ENCODE peak calls at places on chromosomes 12 and 14, in nine cellular contexts. One of them, this sample, is unnamed.

GRCh38 chr14:30621354-30621953 is 665 bp upstream of the SCFD1 start:
- DNase-seq in BJ: no peak
- DNase-seq in cardiac fibroblast: peak; percentile 41
- DNase-seq in naive thymus-derived CD4-positive, alpha-beta T cell: no peak
- DNase-seq in CD8-positive, alpha-beta T cell: peak; percentile 22
- DNase-seq in aorta: no peak
- DNase-seq in trophoblast cell: peak; percentile 62
- DNase-seq in left ventricle myocardium inferior: no peak
- DNase-seq in cardiac muscle cell: peak; percentile 46
- DNase-seq in this sample: peak; percentile 35

GRCh38 chr12:724194-724855 is 28.1 kb upstream of the WNK1 start:
- DNase-seq in BJ: no peak
- DNase-seq in cardiac fibroblast: peak; percentile 23
- DNase-seq in naive thymus-derived CD4-positive, alpha-beta T cell: no peak
- DNase-seq in CD8-positive, alpha-beta T cell: no peak
- DNase-seq in aorta: no peak
- DNase-seq in trophoblast cell: peak; percentile 65
- DNase-seq in left ventricle myocardium inferior: no peak
- DNase-seq in cardiac muscle cell: peak; percentile 11
- DNase-seq in this sample: no peak

GRCh38 chr12:95164656-95165055 is 52.6 kb downstream of the FGD6 start:
- DNase-seq in BJ: no peak
- DNase-seq in cardiac fibroblast: peak; percentile 69
- DNase-seq in naive thymus-derived CD4-positive, alpha-beta T cell: no peak
- DNase-seq in CD8-positive, alpha-beta T cell: no peak
- DNase-seq in aorta: no peak
- DNase-seq in trophoblast cell: peak; percentile 29
- DNase-seq in left ventricle myocardium inferior: no peak
- DNase-seq in cardiac muscle cell: peak; percentile 54
- DNase-seq in this sample: no peak

GRCh38 chr14:92352158-92352985 is 29.4 kb downstream of the SLC24A4 start:
- DNase-seq in BJ: no peak
- DNase-seq in cardiac fibroblast: peak; percentile 45
- DNase-seq in naive thymus-derived CD4-positive, alpha-beta T cell: no peak
- DNase-seq in CD8-positive, alpha-beta T cell: no peak
- DNase-seq in aorta: no peak
- DNase-seq in trophoblast cell: peak; percentile 5
- DNase-seq in left ventricle myocardium inferior: no peak
- DNase-seq in cardiac muscle cell: peak; percentile 39
- DNase-seq in this sample: no peak

GRCh38 chr14:22536853-22537338 is 52.1 kb downstream of the DAD1 start:
- DNase-seq in BJ: peak; percentile 77
- DNase-seq in cardiac fibroblast: peak; percentile 97
- DNase-seq in naive thymus-derived CD4-positive, alpha-beta T cell: no peak
- DNase-seq in CD8-positive, alpha-beta T cell: peak; percentile 90
- DNase-seq in aorta: peak; percentile 87
- DNase-seq in trophoblast cell: peak; percentile 79
- DNase-seq in left ventricle myocardium inferior: no peak
- DNase-seq in cardiac muscle cell: peak; percentile 95
- DNase-seq in this sample: peak; percentile 57

GRCh38 chr14:32212833-32213232 is 9.8 kb upstream of the RNU6-8 start:
- DNase-seq in BJ: no peak
- DNase-seq in cardiac fibroblast: no peak
- DNase-seq in naive thymus-derived CD4-positive, alpha-beta T cell: no peak
- DNase-seq in CD8-positive, alpha-beta T cell: no peak
- DNase-seq in aorta: no peak
- DNase-seq in trophoblast cell: no peak
- DNase-seq in left ventricle myocardium inferior: no peak
- DNase-seq in cardiac muscle cell: no peak
- DNase-seq in this sample: no peak

GRCh38 chr12:93699271-93700141 is 22.3 kb downstream of the CRADD start:
- DNase-seq in BJ: no peak
- DNase-seq in cardiac fibroblast: peak; percentile 80
- DNase-seq in naive thymus-derived CD4-positive, alpha-beta T cell: no peak
- DNase-seq in CD8-positive, alpha-beta T cell: no peak
- DNase-seq in aorta: no peak
- DNase-seq in trophoblast cell: no peak
- DNase-seq in left ventricle myocardium inferior: no peak
- DNase-seq in cardiac muscle cell: peak; percentile 32
- DNase-seq in this sample: no peak

GRCh38 chr12:46332260-46332659 is 40.3 kb downstream of the SLC38A2 start:
- DNase-seq in BJ: peak; percentile 13
- DNase-seq in cardiac fibroblast: peak; percentile 66
- DNase-seq in naive thymus-derived CD4-positive, alpha-beta T cell: no peak
- DNase-seq in CD8-positive, alpha-beta T cell: no peak
- DNase-seq in aorta: no peak
- DNase-seq in trophoblast cell: peak; percentile 10
- DNase-seq in left ventricle myocardium inferior: no peak
- DNase-seq in cardiac muscle cell: peak; percentile 40
- DNase-seq in this sample: no peak

GRCh38 chr12:69583203-69583602 is 2.1 kb upstream of the CCT2 start:
- DNase-seq in BJ: no peak
- DNase-seq in cardiac fibroblast: no peak
- DNase-seq in naive thymus-derived CD4-positive, alpha-beta T cell: no peak
- DNase-seq in CD8-positive, alpha-beta T cell: no peak
- DNase-seq in aorta: no peak
- DNase-seq in trophoblast cell: peak; percentile 8
- DNase-seq in left ventricle myocardium inferior: no peak
- DNase-seq in cardiac muscle cell: no peak
- DNase-seq in this sample: no peak

GRCh38 chr12:51846911-51847829 is 1.3 kb downstream of the FIGNL2 start:
- DNase-seq in BJ: no peak
- DNase-seq in cardiac fibroblast: no peak
- DNase-seq in naive thymus-derived CD4-positive, alpha-beta T cell: no peak
- DNase-seq in CD8-positive, alpha-beta T cell: peak; percentile 46
- DNase-seq in aorta: no peak
- DNase-seq in trophoblast cell: peak; percentile 62
- DNase-seq in left ventricle myocardium inferior: peak; percentile 65
- DNase-seq in cardiac muscle cell: peak; percentile 20
- DNase-seq in this sample: no peak

GRCh38 chr14:66508846-66509621 is 1.1 kb downstream of the GPHN start:
- DNase-seq in BJ: no peak
- DNase-seq in cardiac fibroblast: peak; percentile 42
- DNase-seq in naive thymus-derived CD4-positive, alpha-beta T cell: peak; percentile 22
- DNase-seq in CD8-positive, alpha-beta T cell: peak; percentile 22
- DNase-seq in aorta: peak; percentile 58
- DNase-seq in trophoblast cell: peak; percentile 37
- DNase-seq in left ventricle myocardium inferior: peak; percentile 29
- DNase-seq in cardiac muscle cell: peak; percentile 25
- DNase-seq in this sample: peak; percentile 74

GRCh38 chr12:3195859-3196483 is 118.8 kb downstream of the TSPAN9 start:
- DNase-seq in BJ: no peak
- DNase-seq in cardiac fibroblast: no peak
- DNase-seq in naive thymus-derived CD4-positive, alpha-beta T cell: no peak
- DNase-seq in CD8-positive, alpha-beta T cell: no peak
- DNase-seq in aorta: no peak
- DNase-seq in trophoblast cell: no peak
- DNase-seq in left ventricle myocardium inferior: no peak
- DNase-seq in cardiac muscle cell: no peak
- DNase-seq in this sample: no peak

GRCh38 chr14:59126714-59127436 is 61.6 kb upstream of the DAAM1 start:
- DNase-seq in BJ: no peak
- DNase-seq in cardiac fibroblast: peak; percentile 82
- DNase-seq in naive thymus-derived CD4-positive, alpha-beta T cell: no peak
- DNase-seq in CD8-positive, alpha-beta T cell: no peak
- DNase-seq in aorta: no peak
- DNase-seq in trophoblast cell: peak; percentile 78
- DNase-seq in left ventricle myocardium inferior: no peak
- DNase-seq in cardiac muscle cell: peak; percentile 78
- DNase-seq in this sample: no peak

GRCh38 chr14:93923586-93923985 is 3.6 kb upstream of the FAM181A start:
- DNase-seq in BJ: no peak
- DNase-seq in cardiac fibroblast: no peak
- DNase-seq in naive thymus-derived CD4-positive, alpha-beta T cell: no peak
- DNase-seq in CD8-positive, alpha-beta T cell: no peak
- DNase-seq in aorta: no peak
- DNase-seq in trophoblast cell: no peak
- DNase-seq in left ventricle myocardium inferior: no peak
- DNase-seq in cardiac muscle cell: no peak
- DNase-seq in this sample: peak; percentile 38
- H3K4me3 ChIP-seq in BJ: no peak overlapping the region
- H3K4me3 ChIP-seq in cardiac fibroblast: no peak overlapping the region
- H3K4me3 ChIP-seq in naive thymus-derived CD4-positive, alpha-beta T cell: no peak overlapping the region
- H3K4me3 ChIP-seq in CD8-positive, alpha-beta T cell: no peak overlapping the region
- H3K4me3 ChIP-seq in aorta: no peak overlapping the region
- H3K4me3 ChIP-seq in trophoblast cell: no peak overlapping the region
- H3K4me3 ChIP-seq in left ventricle myocardium inferior: no peak overlapping the region
- H3K4me3 ChIP-seq in cardiac muscle cell: no peak overlapping the region
- H3K4me3 ChIP-seq in this sample: no peak overlapping the region

DNA sequence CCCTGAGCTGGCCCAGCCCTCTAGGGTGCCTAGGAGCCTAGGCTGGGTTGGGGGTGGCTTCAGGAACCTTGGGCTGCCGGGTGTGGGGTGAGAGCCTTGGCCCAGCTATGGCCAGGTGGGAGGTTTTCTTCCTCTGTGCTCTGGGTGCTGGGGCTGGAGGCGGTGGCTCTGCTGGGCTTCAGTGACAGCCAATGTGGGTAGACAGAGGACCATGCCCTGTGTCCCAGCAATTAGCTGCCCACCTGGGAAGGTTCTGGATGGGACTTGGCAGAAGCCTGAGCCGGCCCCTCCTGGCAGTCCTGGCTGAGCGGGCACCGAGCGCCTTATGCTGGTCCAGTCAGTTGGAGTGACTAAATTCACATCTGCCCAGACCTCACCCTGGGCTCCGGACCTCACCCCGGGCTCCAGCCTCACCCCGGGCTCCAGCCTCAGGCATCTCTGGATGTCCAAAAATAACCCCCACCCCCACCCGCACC is 46.8 kb downstream of the CYP46A1 start:
- DNase-seq in BJ: no peak
- DNase-seq in cardiac fibroblast: no peak
- DNase-seq in naive thymus-derived CD4-positive, alpha-beta T cell: no peak
- DNase-seq in CD8-positive, alpha-beta T cell: no peak
- DNase-seq in aorta: peak; percentile 52
- DNase-seq in trophoblast cell: no peak
- DNase-seq in left ventricle myocardium inferior: peak; percentile 15
- DNase-seq in cardiac muscle cell: no peak
- DNase-seq in this sample: peak; percentile 13
- H3K4me3 ChIP-seq in BJ: no peak overlapping the region
- H3K4me3 ChIP-seq in cardiac fibroblast: no peak overlapping the region
- H3K4me3 ChIP-seq in naive thymus-derived CD4-positive, alpha-beta T cell: no peak overlapping the region
- H3K4me3 ChIP-seq in CD8-positive, alpha-beta T cell: no peak overlapping the region
- H3K4me3 ChIP-seq in aorta: no peak overlapping the region
- H3K4me3 ChIP-seq in trophoblast cell: peak overlapping the region; percentile 78
- H3K4me3 ChIP-seq in left ventricle myocardium inferior: peak overlapping the region; percentile 70
- H3K4me3 ChIP-seq in cardiac muscle cell: no peak overlapping the region
- H3K4me3 ChIP-seq in this sample: no peak overlapping the region

DNA sequence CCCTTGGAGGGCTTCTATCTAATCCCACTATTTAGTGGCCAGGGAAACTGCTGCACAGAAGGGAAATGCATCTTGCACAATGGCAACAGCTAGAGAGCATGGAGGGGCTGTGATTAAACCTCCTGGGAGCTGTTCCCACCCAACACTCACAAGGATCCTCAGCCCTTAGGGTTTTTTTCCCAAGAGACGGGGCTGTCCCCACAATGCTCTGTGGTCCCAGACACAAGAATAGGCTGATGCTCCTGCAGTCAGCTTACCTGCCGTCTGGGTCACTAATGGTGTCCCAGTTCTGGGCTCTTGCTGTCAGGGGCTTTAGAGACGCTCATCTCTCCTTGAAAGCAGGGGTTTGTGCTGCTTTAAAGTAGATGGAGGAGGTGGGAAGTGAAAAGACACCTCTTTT is 4.6 kb downstream of the SERPINA1 start:
- DNase-seq in BJ: no peak
- DNase-seq in cardiac fibroblast: no peak
- DNase-seq in naive thymus-derived CD4-positive, alpha-beta T cell: no peak
- DNase-seq in CD8-positive, alpha-beta T cell: no peak
- DNase-seq in aorta: no peak
- DNase-seq in trophoblast cell: no peak
- DNase-seq in left ventricle myocardium inferior: no peak
- DNase-seq in cardiac muscle cell: no peak
- DNase-seq in this sample: no peak
- H3K4me3 ChIP-seq in BJ: no peak overlapping the region
- H3K4me3 ChIP-seq in cardiac fibroblast: no peak overlapping the region
- H3K4me3 ChIP-seq in naive thymus-derived CD4-positive, alpha-beta T cell: no peak overlapping the region
- H3K4me3 ChIP-seq in CD8-positive, alpha-beta T cell: no peak overlapping the region
- H3K4me3 ChIP-seq in aorta: no peak overlapping the region
- H3K4me3 ChIP-seq in trophoblast cell: no peak overlapping the region
- H3K4me3 ChIP-seq in left ventricle myocardium inferior: no peak overlapping the region
- H3K4me3 ChIP-seq in cardiac muscle cell: no peak overlapping the region
- H3K4me3 ChIP-seq in this sample: no peak overlapping the region

GRCh38 chr12:77324763-77325468 is 259.5 kb upstream of the E2F7 start:
- DNase-seq in BJ: no peak
- DNase-seq in cardiac fibroblast: peak; percentile 67
- DNase-seq in naive thymus-derived CD4-positive, alpha-beta T cell: peak; percentile 6
- DNase-seq in CD8-positive, alpha-beta T cell: no peak
- DNase-seq in aorta: peak; percentile 72
- DNase-seq in trophoblast cell: peak; percentile 75
- DNase-seq in left ventricle myocardium inferior: peak; percentile 76
- DNase-seq in cardiac muscle cell: peak; percentile 76
- DNase-seq in this sample: peak; percentile 65
- H3K4me3 ChIP-seq in BJ: peak overlapping the region; percentile 47
- H3K4me3 ChIP-seq in cardiac fibroblast: peak overlapping the region; percentile 63
- H3K4me3 ChIP-seq in naive thymus-derived CD4-positive, alpha-beta T cell: no peak overlapping the region
- H3K4me3 ChIP-seq in CD8-positive, alpha-beta T cell: no peak overlapping the region
- H3K4me3 ChIP-seq in aorta: peak overlapping the region; percentile 76
- H3K4me3 ChIP-seq in trophoblast cell: peak overlapping the region; percentile 62
- H3K4me3 ChIP-seq in left ventricle myocardium inferior: peak overlapping the region; percentile 78
- H3K4me3 ChIP-seq in cardiac muscle cell: peak overlapping the region; percentile 85
- H3K4me3 ChIP-seq in this sample: peak overlapping the region; percentile 68

DNA sequence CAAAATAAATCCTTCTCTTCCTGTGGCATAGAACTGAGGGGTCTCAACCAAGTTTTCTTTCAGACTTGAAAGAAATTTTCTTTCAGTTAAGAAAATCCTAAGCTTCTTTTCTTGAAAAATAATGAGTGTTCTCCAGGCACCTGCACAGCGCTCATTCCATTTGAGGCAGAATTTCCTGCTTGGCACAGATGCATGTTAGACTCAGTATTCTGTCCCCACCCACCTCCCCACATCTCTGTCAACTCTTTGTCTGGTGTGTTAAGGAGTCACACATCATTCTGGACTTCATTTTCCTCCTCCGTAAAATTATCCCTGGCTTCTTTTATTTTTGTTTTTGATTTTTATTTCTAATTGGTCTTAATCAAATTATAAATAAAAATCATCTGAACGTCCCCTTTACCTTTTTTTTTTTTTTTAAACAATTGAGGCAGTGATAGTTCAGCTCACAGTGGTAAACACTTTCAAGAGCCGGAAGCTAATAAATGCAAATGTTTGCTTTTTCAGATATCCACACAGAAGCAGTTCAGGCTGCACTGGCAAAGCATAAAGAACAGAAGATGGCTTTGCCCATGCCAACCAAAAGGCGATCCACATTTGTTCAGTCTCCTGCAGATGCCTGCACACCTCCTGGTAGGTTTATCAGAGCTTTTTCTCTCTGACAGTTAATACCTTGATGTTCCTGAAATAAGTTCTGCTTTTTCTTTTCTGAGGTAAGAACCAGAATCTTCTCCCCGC is 104.0 kb upstream of the ATF1 start:
- DNase-seq in BJ: no peak
- DNase-seq in cardiac fibroblast: no peak
- DNase-seq in naive thymus-derived CD4-positive, alpha-beta T cell: no peak
- DNase-seq in CD8-positive, alpha-beta T cell: no peak
- DNase-seq in aorta: no peak
- DNase-seq in trophoblast cell: no peak
- DNase-seq in left ventricle myocardium inferior: no peak
- DNase-seq in cardiac muscle cell: no peak
- DNase-seq in this sample: no peak
- H3K4me3 ChIP-seq in BJ: no peak overlapping the region
- H3K4me3 ChIP-seq in cardiac fibroblast: no peak overlapping the region
- H3K4me3 ChIP-seq in naive thymus-derived CD4-positive, alpha-beta T cell: no peak overlapping the region
- H3K4me3 ChIP-seq in CD8-positive, alpha-beta T cell: no peak overlapping the region
- H3K4me3 ChIP-seq in aorta: no peak overlapping the region
- H3K4me3 ChIP-seq in trophoblast cell: no peak overlapping the region
- H3K4me3 ChIP-seq in left ventricle myocardium inferior: no peak overlapping the region
- H3K4me3 ChIP-seq in cardiac muscle cell: no peak overlapping the region
- H3K4me3 ChIP-seq in this sample: no peak overlapping the region

This sample was measured in psoas muscle.